ENCODE peak calls at places on chromosomes 3 and 15, in seven cellular contexts. E is mucosa of descending colon, K is GM20000, B is uterus, W is nephron progenitor cell, V is H9, G is GM10248. L is an unnamed sample.

GRCh38 chr3:101849714-101850326 is 506 bp downstream of the NFKBIZ start:
- DNase-seq in K (peak; percentile 56), E (peak; percentile 81), W (peak; percentile 63), B (peak; percentile 59), V (peak; percentile 45), G (no peak), L (no peak)

GRCh38 chr3:5187920-5188418 is 462 bp downstream of the EDEM1 start:
- DNase-seq in B (peak; percentile 46), W (peak; percentile 53), K (peak; percentile 42), V (peak; percentile 41), G (peak; percentile 34), E (peak; percentile 74), L (peak; percentile 46)

GRCh38 chr3:42526616-42527367 is 24.3 kb downstream of the VIPR1 start:
- DNase-seq in K (no peak), E (no peak), B (no peak), V (no peak), W (no peak), G (peak; percentile 53), L (no peak)

GRCh38 chr3:908839-909238 is 184.0 kb upstream of the CNTN6 start:
- DNase-seq in V (peak; percentile 48), B (no peak), E (no peak), W (no peak), G (no peak), K (no peak), L (no peak)

GRCh38 chr3:133283958-133284807 is 115.7 kb upstream of the BFSP2 start:
- DNase-seq in E (no peak), V (peak; percentile 63), B (no peak), W (no peak), G (no peak), K (no peak), L (no peak)

GRCh38 chr15:74427607-74428441 is 5.9 kb downstream of the SEMA7A start:
- DNase-seq in G (no peak), V (no peak), W (no peak), K (no peak), B (no peak), E (no peak), L (no peak)

GRCh38 chr3:107450254-107450653 is 72.5 kb upstream of the BBX start:
- DNase-seq in K (no peak), G (no peak), V (no peak), W (no peak), B (no peak), E (no peak), L (peak; percentile 3)

GRCh38 chr3:16299746-16300145 is 34.7 kb downstream of the OXNAD1 start:
- DNase-seq in K (no peak), G (no peak), E (no peak), V (no peak), B (no peak), W (no peak), L (no peak)

GRCh38 chr3:136634821-136635220 is 117.4 kb downstream of the STAG1 start:
- DNase-seq in G (no peak), B (no peak), V (no peak), E (no peak), W (no peak), K (no peak), L (peak; percentile 22)

GRCh38 chr15:39511915-39512260 is 69.0 kb upstream of the THBS1 start:
- DNase-seq in W (no peak), K (no peak), E (no peak), G (no peak), V (no peak), B (no peak), L (peak; percentile 88)

GRCh38 chr3:41434781-41435180 is 235.5 kb downstream of the CTNNB1 start:
- DNase-seq in B (no peak), E (no peak), G (no peak), V (no peak), W (no peak), K (no peak), L (peak; percentile 39)

GRCh38 chr3:81837071-81837593 is 75.7 kb upstream of the GBE1 start:
- DNase-seq in V (no peak), W (no peak), K (no peak), E (no peak), G (no peak), B (no peak), L (no peak)

GRCh38 chr3:71537211-71537611 is 46.3 kb downstream of the FOXP1 start:
- DNase-seq in K (no peak), E (no peak), B (peak; percentile 69), W (peak; percentile 52), G (no peak), V (no peak), L (peak; percentile 95)

GRCh38 chr15:89792106-89792805 is 16.1 kb downstream of the MESP2 start:
- DNase-seq in K (no peak), B (no peak), G (no peak), W (no peak), V (no peak), E (peak; percentile 39), L (no peak)

GRCh38 chr15:81785181-81785580 is 260.6 kb downstream of the MEX3B start:
- DNase-seq in B (no peak), K (no peak), V (no peak), E (no peak), W (no peak), G (no peak), L (no peak)

GRCh38 chr15:99443768-99444446 is 121.9 kb upstream of the MEF2A start:
- DNase-seq in V (no peak), G (peak; percentile 11), W (no peak), K (peak; percentile 18), E (no peak), B (peak; percentile 11), L (peak; percentile 28)

GRCh38 chr15:101320501-101321052 is 25.5 kb upstream of the SNRPA1 start:
- DNase-seq in K (peak; percentile 61), W (peak; percentile 47), B (no peak), E (no peak), V (peak; percentile 78), G (peak; percentile 60), L (peak; percentile 56)

GRCh38 chr3:187808466-187809291 is 63.4 kb upstream of the BCL6 start:
- DNase-seq in K (no peak), E (no peak), W (peak; percentile 57), V (no peak), B (no peak), G (no peak), L (no peak)

GRCh38 chr3:186180151-186180550 is 71.3 kb upstream of the ETV5 start:
- DNase-seq in E (no peak), K (no peak), G (no peak), V (no peak), B (no peak), W (no peak), L (no peak)

GRCh38 chr3:195876297-195877031 is 31.9 kb downstream of the TNK2 start:
- DNase-seq in V (no peak), K (no peak), G (no peak), W (no peak), E (peak; percentile 93), B (no peak), L (no peak)

GRCh38 chr15:66882251-66883020 is 180.4 kb downstream of the SMAD6 start:
- DNase-seq in K (no peak), W (no peak), V (no peak), G (peak; percentile 5), E (no peak), B (peak; percentile 46), L (peak; percentile 90)

DNA sequence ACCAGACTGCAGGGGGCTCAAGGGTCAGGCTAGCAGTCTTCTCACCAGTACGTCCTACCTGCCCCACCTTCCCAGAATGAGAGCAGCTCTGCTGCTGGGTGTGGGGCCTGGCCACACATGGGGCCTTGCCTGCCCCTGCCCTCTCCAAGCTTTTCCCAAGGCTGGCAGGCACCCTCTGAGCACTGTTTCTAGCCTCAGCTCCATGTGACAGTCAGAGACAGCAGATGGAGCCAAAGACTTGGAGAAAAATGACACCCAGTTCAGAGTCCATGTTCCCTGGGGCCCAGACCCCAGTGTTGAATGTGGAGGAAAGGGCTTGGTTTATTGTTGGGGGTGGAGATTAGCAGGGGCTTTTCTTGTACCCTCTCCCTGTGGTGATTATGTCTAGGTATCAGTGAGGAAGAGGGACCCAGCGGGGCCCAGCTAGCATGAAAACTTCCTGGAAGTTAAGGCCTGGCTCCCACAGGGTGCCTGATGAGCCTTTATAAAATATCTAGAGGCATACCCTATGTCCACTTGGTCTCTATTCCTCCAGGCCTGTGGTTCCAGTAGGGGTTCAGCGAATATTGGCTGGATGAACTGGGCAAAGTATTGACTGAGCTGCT is 153.8 kb downstream of the EEFSEC start:
- DNase-seq in G (no peak), V (peak; percentile 27), B (no peak), W (no peak), E (no peak), K (no peak), L (no peak)
- TF ChIP-seq CTCF in G (peak; percentile 5), V (peak; percentile 33), B (peak; percentile 16), W (no peak), E (no peak), K (no peak), L (no peak)

DNA sequence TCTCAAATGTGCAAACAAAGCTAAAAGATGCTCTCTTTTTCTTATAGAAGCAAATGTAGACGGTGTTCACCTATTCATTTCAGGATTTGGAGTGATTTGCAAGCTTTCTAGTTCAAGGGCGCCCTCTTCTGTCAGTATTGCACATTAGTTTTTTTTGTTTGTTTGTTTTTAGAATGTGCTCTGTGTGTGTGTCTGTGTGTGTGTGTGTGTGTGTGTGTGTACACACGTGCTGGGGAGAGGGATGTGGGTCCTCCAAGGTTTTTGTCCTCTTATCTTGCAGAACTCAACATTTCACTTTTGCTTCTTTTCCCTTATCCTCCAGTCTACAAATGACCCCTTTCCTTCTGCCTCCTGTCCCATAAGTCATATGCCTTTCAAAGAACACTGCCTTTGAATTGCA is 23.5 kb downstream of the DNAH1 start:
- DNase-seq in E (no peak), G (peak; percentile 70), K (peak; percentile 74), V (peak; percentile 47), B (no peak), W (peak; percentile 46), L (peak; percentile 87)
- TF ChIP-seq CTCF in E (peak; percentile 48), G (peak; percentile 62), K (peak; percentile 36), V (peak; percentile 83), B (peak; percentile 67), W (peak; percentile 67), L (peak; percentile 82)

DNA sequence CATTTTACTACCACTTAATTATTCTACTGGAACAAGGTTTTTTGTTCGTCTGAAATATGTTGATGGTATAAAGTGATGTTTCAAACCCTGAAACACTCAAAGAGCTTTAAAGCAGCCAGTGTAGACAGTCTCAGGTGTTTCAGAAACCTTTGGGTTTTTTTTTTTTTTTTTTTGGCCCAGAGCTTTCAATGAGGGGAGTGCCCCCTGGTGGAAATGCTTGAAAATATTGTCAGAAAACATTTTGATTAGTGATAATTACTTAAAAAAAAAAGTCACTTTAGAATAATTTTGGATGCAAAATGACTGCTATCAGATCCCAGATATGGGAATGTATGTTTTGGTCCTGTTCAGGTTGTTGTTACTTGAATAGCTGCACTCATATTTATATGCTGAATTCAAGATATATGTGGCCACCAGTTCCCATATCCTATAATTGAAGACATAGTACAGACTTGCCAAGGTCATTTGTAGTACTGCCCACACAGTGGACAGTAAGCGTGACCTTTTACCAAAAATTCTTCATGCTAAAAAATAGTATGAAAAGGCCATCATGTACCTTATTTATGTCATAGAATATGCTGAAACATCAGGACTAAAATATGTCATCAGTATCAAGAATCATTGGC is 35.9 kb downstream of the SATB1 start:
- DNase-seq in W (peak; percentile 14), K (peak; percentile 2), G (peak; percentile 11), B (no peak), E (no peak), V (no peak), L (peak; percentile 20)
- TF ChIP-seq CTCF in W (peak; percentile 73), K (no peak), G (peak; percentile 37), B (peak; percentile 40), E (peak; percentile 35), V (peak; percentile 79), L (peak; percentile 68)

DNA sequence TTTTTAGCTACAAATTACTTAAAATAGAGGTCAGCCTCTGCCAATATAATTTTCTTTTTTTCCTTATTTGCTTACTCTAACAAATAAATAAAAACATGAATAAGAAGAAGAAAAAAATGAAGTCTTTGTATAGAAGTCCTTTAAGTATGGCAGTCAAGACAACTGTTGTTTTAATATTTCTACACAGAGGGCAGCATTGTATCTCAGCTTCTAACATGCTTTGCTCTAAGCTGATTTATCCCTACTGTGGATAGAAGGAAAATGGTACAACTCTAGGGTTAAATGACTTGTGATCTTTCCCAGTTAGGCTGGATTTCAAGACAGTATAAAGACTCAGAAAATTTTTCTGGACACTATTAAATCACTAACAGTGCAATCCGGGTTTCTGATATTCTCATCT is 104.3 kb upstream of the MEIS2 start:
- DNase-seq in B (no peak), G (no peak), K (no peak), V (no peak), W (no peak), E (no peak), L (no peak)
- TF ChIP-seq CTCF in B (no peak), G (no peak), K (no peak), V (no peak), W (no peak), E (no peak), L (no peak)

L was measured in AG10803.